ENCODE peak calls at places on chromosomes 13 and 19, in seven cellular contexts. M is heart right ventricle, V is pancreas, C is astrocyte of the spinal cord, Z is GM23338, S is fibroblast of lung, X is MCF 10A. K is an unnamed sample.

GRCh38 chr19:42466521-42467436 is 24.0 kb upstream of the CXCL17 start:
- DNase-seq in M (no peak), X (no peak), S (no peak), C (peak; percentile 13), Z (no peak), V (no peak), K (no peak)

GRCh38 chr13:111115051-111115840 is at the start of gene ARHGEF7:
- DNase-seq in C (no peak), S (no peak), X (no peak), Z (peak; percentile 69), V (no peak), M (peak; percentile 37), K (no peak)

GRCh38 chr19:407501-408440 is 1.2 kb downstream of the C2CD4C start:
- DNase-seq in X (no peak), Z (no peak), M (no peak), C (no peak), V (no peak), S (no peak), K (no peak)

GRCh38 chr19:19470579-19470978 is 44.8 kb downstream of the TSSK6 start:
- DNase-seq in S (no peak), V (no peak), X (no peak), C (no peak), M (no peak), Z (no peak), K (no peak)

GRCh38 chr19:15129856-15130580 is 22.8 kb downstream of the SYDE1 start:
- DNase-seq in C (no peak), X (no peak), V (no peak), Z (no peak), M (no peak), S (no peak), K (peak; percentile 80)

GRCh38 chr13:97225533-97225932 is 3.4 kb downstream of the MBNL2 start:
- DNase-seq in X (no peak), V (no peak), M (no peak), S (no peak), Z (no peak), C (no peak), K (no peak)

GRCh38 chr13:34521166-34521565 is 420.9 kb upstream of the NBEA start:
- DNase-seq in M (no peak), X (no peak), V (no peak), Z (no peak), C (no peak), S (no peak), K (no peak)

GRCh38 chr19:41872384-41872774 is 4.7 kb upstream of the CD79A start:
- DNase-seq in V (no peak), X (peak; percentile 32), S (peak; percentile 15), Z (no peak), C (no peak), M (no peak), K (no peak)

GRCh38 chr13:48449656-48450055 is 36.7 kb upstream of the LPAR6 start:
- DNase-seq in C (no peak), Z (no peak), V (no peak), M (no peak), X (no peak), S (peak; percentile 21), K (no peak)

GRCh38 chr19:35766571-35767104 is 8.7 kb downstream of the PROSER3 start:
- DNase-seq in C (no peak), S (no peak), Z (no peak), X (no peak), M (no peak), V (no peak), K (no peak)

GRCh38 chr13:113970810-113971470 is 2.9 kb downstream of the C13orf46 start:
- DNase-seq in X (peak; percentile 96), M (peak; percentile 57), Z (no peak), C (peak; percentile 24), S (peak; percentile 55), V (peak; percentile 88), K (peak; percentile 62)

GRCh38 chr19:38721496-38721895 is 22.8 kb downstream of the CAPN12 start:
- DNase-seq in V (no peak), Z (no peak), M (no peak), C (no peak), X (no peak), S (no peak), K (no peak)

GRCh38 chr19:19004144-19004543 is 29.2 kb downstream of the SUGP2 start:
- DNase-seq in C (no peak), Z (no peak), X (no peak), M (no peak), V (no peak), S (no peak), K (no peak)

GRCh38 chr19:41350735-41351338 is 2.9 kb downstream of the TGFB1 start:
- DNase-seq in X (no peak), M (no peak), Z (peak; percentile 26), V (no peak), S (no peak), C (no peak), K (no peak)

GRCh38 chr13:47175172-47175806 is 278.4 kb upstream of the HTR2A start:
- DNase-seq in V (no peak), S (peak; percentile 96), M (no peak), X (peak; percentile 45), C (peak; percentile 86), Z (no peak), K (no peak)

GRCh38 chr19:2270157-2270571 is 11.8 kb downstream of the PEAK3 start:
- DNase-seq in V (peak; percentile 63), Z (no peak), M (peak; percentile 61), X (peak; percentile 47), C (no peak), S (no peak), K (no peak)

GRCh38 chr19:45999653-46000121 is 4.4 kb downstream of the CCDC61 start:
- DNase-seq in Z (peak; percentile 87), C (no peak), M (no peak), X (no peak), V (no peak), S (peak; percentile 36), K (no peak)

GRCh38 chr13:61414686-61415664 is 674 bp downstream of the PCDH20 start:
- DNase-seq in M (peak; percentile 22), V (peak; percentile 31), C (peak; percentile 43), Z (peak; percentile 93), X (peak; percentile 71), S (peak; percentile 47), K (peak; percentile 45)

DNA sequence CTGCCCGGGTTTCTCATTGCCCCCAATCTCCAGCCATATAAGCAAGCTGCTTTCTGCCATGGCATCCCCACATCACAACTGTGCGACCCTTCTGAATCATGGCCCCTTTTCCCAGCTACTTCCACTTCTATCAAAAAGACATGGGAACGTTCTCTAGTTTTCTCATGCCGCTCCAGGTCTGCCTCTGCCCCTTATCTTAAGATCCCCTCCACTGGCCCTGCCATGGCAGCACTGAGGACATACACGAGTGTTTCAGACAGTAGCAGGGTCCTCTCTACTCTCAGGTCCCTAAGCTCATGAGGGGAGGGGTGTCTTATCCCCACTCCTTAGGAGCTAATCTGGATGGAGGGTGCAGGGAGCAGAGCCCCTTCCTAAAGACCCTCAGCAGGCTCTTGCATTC is 5.5 kb upstream of the AMER2 start:
- DNase-seq in C (no peak), S (no peak), M (no peak), X (no peak), Z (no peak), V (no peak), K (no peak)
- TF ChIP-seq CTCF in C (no peak), S (no peak), M (no peak), X (no peak), Z (no peak), V (no peak), K (no peak)

GRCh38 chr19:47280183-47280797 is 5.6 kb downstream of the INAFM1 start:
- DNase-seq in M (no peak), S (no peak), C (no peak), Z (peak; percentile 89), X (peak; percentile 53), V (no peak), K (no peak)
- TF ChIP-seq CTCF in M (peak; percentile 21), S (peak; percentile 47), C (peak; percentile 51), Z (peak; percentile 83), X (peak; percentile 48), V (no peak), K (peak; percentile 29)

DNA sequence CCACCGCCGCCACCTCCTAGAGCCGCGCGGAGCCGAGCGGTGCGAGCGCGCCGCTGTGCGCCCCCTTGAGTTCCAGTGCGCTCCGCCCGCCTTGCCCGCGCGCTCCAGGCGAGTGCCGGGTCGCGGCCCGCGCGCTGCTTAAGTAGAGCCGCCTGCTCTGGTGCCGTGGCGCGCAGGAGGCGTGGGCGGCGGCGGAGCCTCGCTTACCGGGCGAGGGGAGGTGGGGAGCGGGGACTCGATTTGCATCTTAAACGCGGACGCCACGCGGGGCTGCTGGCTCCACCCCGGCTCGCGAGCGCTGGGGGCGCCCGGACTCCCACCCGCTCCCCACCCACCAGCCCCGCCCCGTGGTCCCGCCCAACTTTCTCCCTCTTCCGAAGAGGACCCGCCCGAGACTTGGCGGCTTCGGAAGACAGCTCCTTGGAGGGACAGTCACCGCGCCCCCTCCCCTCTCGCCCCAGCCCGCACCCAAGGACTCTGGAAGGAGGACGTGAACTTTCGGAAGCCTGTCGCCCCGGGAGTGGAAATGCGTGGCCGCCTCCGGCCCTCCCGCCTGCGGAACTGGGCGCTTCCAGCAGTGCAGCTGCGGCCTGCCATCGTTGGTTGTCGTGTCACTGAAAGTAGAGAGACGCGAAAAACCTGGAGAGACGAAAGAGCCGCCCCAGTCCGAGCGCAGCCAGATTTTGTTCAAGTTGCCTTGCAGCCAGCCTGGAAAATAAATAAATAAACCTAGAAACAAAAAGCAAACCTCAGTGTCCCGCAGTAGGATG is at the start of gene KCTD12:
- DNase-seq in X (peak; percentile 72), Z (peak; percentile 82), M (peak; percentile 93), S (peak; percentile 87), V (peak; percentile 86), C (peak; percentile 86), K (peak; percentile 31)
- TF ChIP-seq CTCF in X (peak; percentile 25), Z (peak; percentile 48), M (no peak), S (no peak), V (no peak), C (peak; percentile 24), K (peak; percentile 34)

GRCh38 chr13:22061371-22061805 is 390.5 kb downstream of the FGF9 start:
- DNase-seq in V (no peak), Z (peak; percentile 30), M (no peak), X (no peak), C (no peak), S (no peak), K (no peak)
- TF ChIP-seq CTCF in V (no peak), Z (peak; percentile 29), M (no peak), X (no peak), C (no peak), S (no peak), K (no peak)

GRCh38 chr19:58040751-58041525 is 7.1 kb downstream of the ZSCAN1 start:
- DNase-seq in S (no peak), X (no peak), V (no peak), Z (no peak), C (no peak), M (no peak), K (no peak)

GRCh38 chr19:58045411-58046050 is 11.7 kb downstream of the ZSCAN1 start:
- DNase-seq in Z (no peak), C (no peak), S (no peak), M (no peak), X (no peak), V (no peak), K (no peak)

GRCh38 chr19:58044391-58044790 is 10.6 kb downstream of the ZSCAN1 start:
- DNase-seq in S (no peak), M (no peak), V (no peak), Z (no peak), X (no peak), C (no peak), K (no peak)

GRCh38 chr19:58044886-58045285 is 11.1 kb downstream of the ZSCAN1 start:
- DNase-seq in Z (no peak), M (no peak), X (no peak), S (no peak), V (no peak), C (no peak), K (no peak)

GRCh38 chr19:58042709-58043340 is 9.0 kb downstream of the ZSCAN1 start:
- DNase-seq in S (no peak), C (no peak), V (no peak), X (no peak), M (no peak), Z (peak; percentile 94), K (no peak)
- TF ChIP-seq CTCF in S (no peak), C (no peak), V (no peak), X (no peak), M (no peak), Z (peak; percentile 91), K (no peak)

K was measured in RWPE1.